ENCODE peak calls at places on chromosome 15, in eight cellular contexts. One of them, this sample, is unnamed.
A peak's percentile ranks its signal among the peaks of the same experiment; 100 is the strongest.

GRCh38 chr15:49817100-49817499 is 196.3 kb downstream of the DTWD1 start:
- DNase-seq in adrenal gland: no peak
- DNase-seq in fibroblast of lung: no peak
- DNase-seq in A673: no peak
- DNase-seq in ovary: no peak
- DNase-seq in H9: no peak
- DNase-seq in small intestine: no peak
- DNase-seq in aorta: no peak
- DNase-seq in this sample: no peak

GRCh38 chr15:68389936-68390790 is 41.8 kb downstream of the ITGA11 start:
- DNase-seq in adrenal gland: no peak
- DNase-seq in fibroblast of lung: peak; percentile 28
- DNase-seq in A673: peak; percentile 60
- DNase-seq in ovary: peak; percentile 17
- DNase-seq in H9: peak; percentile 20
- DNase-seq in small intestine: no peak
- DNase-seq in aorta: no peak
- DNase-seq in this sample: peak; percentile 39

GRCh38 chr15:40340038-40340739 is 550 bp downstream of the CCDC9B start:
- DNase-seq in adrenal gland: peak; percentile 84
- DNase-seq in fibroblast of lung: peak; percentile 76
- DNase-seq in A673: peak; percentile 72
- DNase-seq in ovary: peak; percentile 92
- DNase-seq in H9: no peak
- DNase-seq in small intestine: peak; percentile 46
- DNase-seq in aorta: peak; percentile 93
- DNase-seq in this sample: no peak

GRCh38 chr15:40280260-40281056 is 2.4 kb downstream of the ANKRD63 start:
- DNase-seq in adrenal gland: no peak
- DNase-seq in fibroblast of lung: no peak
- DNase-seq in A673: peak; percentile 48
- DNase-seq in ovary: no peak
- DNase-seq in H9: peak; percentile 72
- DNase-seq in small intestine: no peak
- DNase-seq in aorta: no peak
- DNase-seq in this sample: no peak

GRCh38 chr15:55998478-55998877 is 5.1 kb upstream of the NEDD4 start:
- DNase-seq in adrenal gland: no peak
- DNase-seq in fibroblast of lung: no peak
- DNase-seq in A673: no peak
- DNase-seq in ovary: no peak
- DNase-seq in H9: no peak
- DNase-seq in small intestine: no peak
- DNase-seq in aorta: no peak
- DNase-seq in this sample: no peak

GRCh38 chr15:85955501-85956391 is 123.9 kb upstream of the AGBL1 start:
- DNase-seq in adrenal gland: no peak
- DNase-seq in fibroblast of lung: no peak
- DNase-seq in A673: no peak
- DNase-seq in ovary: no peak
- DNase-seq in H9: no peak
- DNase-seq in small intestine: no peak
- DNase-seq in aorta: no peak
- DNase-seq in this sample: no peak

GRCh38 chr15:65796610-65797012 is 4.5 kb upstream of the DENND4A start:
- DNase-seq in adrenal gland: no peak
- DNase-seq in fibroblast of lung: peak; percentile 60
- DNase-seq in A673: peak; percentile 28
- DNase-seq in ovary: no peak
- DNase-seq in H9: no peak
- DNase-seq in small intestine: peak; percentile 54
- DNase-seq in aorta: no peak
- DNase-seq in this sample: no peak

GRCh38 chr15:84702961-84703482 is 12.9 kb downstream of the SEC11A start:
- DNase-seq in adrenal gland: peak; percentile 78
- DNase-seq in fibroblast of lung: peak; percentile 76
- DNase-seq in A673: no peak
- DNase-seq in ovary: no peak
- DNase-seq in H9: no peak
- DNase-seq in small intestine: no peak
- DNase-seq in aorta: peak; percentile 66
- DNase-seq in this sample: no peak

GRCh38 chr15:88704791-88705768 is 66.3 kb downstream of the ISG20 start:
- DNase-seq in adrenal gland: peak; percentile 84
- DNase-seq in fibroblast of lung: peak; percentile 58
- DNase-seq in A673: peak; percentile 46
- DNase-seq in ovary: peak; percentile 79
- DNase-seq in H9: peak; percentile 62
- DNase-seq in small intestine: peak; percentile 8
- DNase-seq in aorta: peak; percentile 89
- DNase-seq in this sample: peak; percentile 69

GRCh38 chr15:72491768-72492167 is 17.6 kb downstream of the ARIH1 start:
- DNase-seq in adrenal gland: no peak
- DNase-seq in fibroblast of lung: peak; percentile 73
- DNase-seq in A673: no peak
- DNase-seq in ovary: no peak
- DNase-seq in H9: no peak
- DNase-seq in small intestine: no peak
- DNase-seq in aorta: no peak
- DNase-seq in this sample: no peak

GRCh38 chr15:64883097-64883581 is 28.6 kb upstream of the ANKDD1A start:
- DNase-seq in adrenal gland: no peak
- DNase-seq in fibroblast of lung: no peak
- DNase-seq in A673: peak; percentile 43
- DNase-seq in ovary: no peak
- DNase-seq in H9: no peak
- DNase-seq in small intestine: peak; percentile 40
- DNase-seq in aorta: peak; percentile 30
- DNase-seq in this sample: no peak

GRCh38 chr15:52095597-52096262 is 16.8 kb downstream of the BCL2L10 start:
- DNase-seq in adrenal gland: peak; percentile 39
- DNase-seq in fibroblast of lung: peak; percentile 97
- DNase-seq in A673: no peak
- DNase-seq in ovary: no peak
- DNase-seq in H9: no peak
- DNase-seq in small intestine: peak; percentile 51
- DNase-seq in aorta: no peak
- DNase-seq in this sample: no peak
- H3K27ac ChIP-seq in adrenal gland: peak overlapping the region; percentile 74
- H3K27ac ChIP-seq in fibroblast of lung: peak overlapping the region; percentile 75
- H3K27ac ChIP-seq in A673: no peak overlapping the region
- H3K27ac ChIP-seq in ovary: no peak overlapping the region
- H3K27ac ChIP-seq in H9: no peak overlapping the region
- H3K27ac ChIP-seq in small intestine: no peak overlapping the region
- H3K27ac ChIP-seq in aorta: no peak overlapping the region
- H3K27ac ChIP-seq in this sample: peak overlapping the region; percentile 92

DNA sequence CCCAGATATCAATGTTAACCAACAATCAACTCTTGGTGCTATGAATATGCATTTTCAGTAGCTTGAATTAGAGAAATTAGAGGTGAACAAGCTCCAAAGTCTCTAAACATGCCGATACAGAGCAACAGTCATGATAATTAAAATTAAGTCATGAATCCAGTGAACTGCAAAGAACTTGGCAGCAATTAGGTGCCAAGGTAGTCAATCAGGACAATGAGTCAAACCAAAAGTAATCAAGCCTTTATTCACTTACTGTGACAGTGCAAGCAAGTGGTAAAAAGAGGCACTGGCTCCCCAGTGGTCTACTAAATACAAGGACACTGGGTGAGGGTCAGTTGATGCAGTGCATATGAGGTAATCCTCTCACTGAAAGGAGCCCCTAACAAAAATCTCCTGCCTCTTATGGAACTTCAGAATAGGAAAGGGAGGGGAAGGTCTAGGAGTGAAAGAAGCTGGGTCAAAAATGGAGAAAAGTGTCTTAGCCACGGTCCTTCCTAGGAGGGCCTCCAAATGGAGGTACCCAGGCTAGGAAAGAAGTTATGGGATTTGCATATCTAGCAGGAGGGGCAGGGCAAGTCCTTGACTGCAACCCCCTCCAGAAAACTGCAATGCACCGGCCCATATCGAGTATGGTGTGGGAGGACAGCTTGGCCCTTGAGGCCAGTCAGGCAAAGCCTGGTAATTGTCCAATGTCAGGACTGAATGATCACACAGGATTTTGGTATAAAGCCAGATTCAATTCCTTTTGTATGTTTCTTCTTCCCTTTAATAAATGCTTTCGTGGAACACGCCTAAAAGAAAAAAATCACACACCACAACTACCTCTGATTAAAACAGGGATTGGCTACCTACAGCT is 1.5 kb downstream of the ZNF770 start:
- DNase-seq in adrenal gland: no peak
- DNase-seq in fibroblast of lung: no peak
- DNase-seq in A673: no peak
- DNase-seq in ovary: no peak
- DNase-seq in H9: no peak
- DNase-seq in small intestine: peak; percentile 16
- DNase-seq in aorta: no peak
- DNase-seq in this sample: no peak
- H3K4me1 ChIP-seq in adrenal gland: peaks cover 39% of the 10 kb centered on the region
- H3K4me1 ChIP-seq in fibroblast of lung: peaks cover 2% of the 10 kb centered on the region
- H3K4me1 ChIP-seq in A673: peaks cover 13% of the 10 kb centered on the region
- H3K4me1 ChIP-seq in ovary: peaks cover 10% of the 10 kb centered on the region
- H3K4me1 ChIP-seq in H9: peaks cover 2% of the 10 kb centered on the region
- H3K4me1 ChIP-seq in small intestine: no peaks in the 10 kb centered on the region
- H3K4me1 ChIP-seq in aorta: no peaks in the 10 kb centered on the region
- H3K4me1 ChIP-seq in this sample: peaks cover 44% of the 10 kb centered on the region

GRCh38 chr15:94403246-94403824 is 172.0 kb downstream of the MCTP2 start:
- DNase-seq in adrenal gland: peak; percentile 27
- DNase-seq in fibroblast of lung: no peak
- DNase-seq in A673: peak; percentile 56
- DNase-seq in ovary: no peak
- DNase-seq in H9: no peak
- DNase-seq in small intestine: no peak
- DNase-seq in aorta: no peak
- DNase-seq in this sample: no peak

GRCh38 chr15:94395626-94396025 is 164.3 kb downstream of the MCTP2 start:
- DNase-seq in adrenal gland: no peak
- DNase-seq in fibroblast of lung: peak; percentile 57
- DNase-seq in A673: no peak
- DNase-seq in ovary: no peak
- DNase-seq in H9: no peak
- DNase-seq in small intestine: peak; percentile 10
- DNase-seq in aorta: no peak
- DNase-seq in this sample: no peak

GRCh38 chr15:94404733-94405283 is 173.4 kb downstream of the MCTP2 start:
- DNase-seq in adrenal gland: no peak
- DNase-seq in fibroblast of lung: no peak
- DNase-seq in A673: no peak
- DNase-seq in ovary: no peak
- DNase-seq in H9: no peak
- DNase-seq in small intestine: no peak
- DNase-seq in aorta: no peak
- DNase-seq in this sample: no peak

GRCh38 chr15:94397377-94397776 is 166.0 kb downstream of the MCTP2 start:
- DNase-seq in adrenal gland: no peak
- DNase-seq in fibroblast of lung: no peak
- DNase-seq in A673: no peak
- DNase-seq in ovary: no peak
- DNase-seq in H9: no peak
- DNase-seq in small intestine: no peak
- DNase-seq in aorta: no peak
- DNase-seq in this sample: no peak

DNA sequence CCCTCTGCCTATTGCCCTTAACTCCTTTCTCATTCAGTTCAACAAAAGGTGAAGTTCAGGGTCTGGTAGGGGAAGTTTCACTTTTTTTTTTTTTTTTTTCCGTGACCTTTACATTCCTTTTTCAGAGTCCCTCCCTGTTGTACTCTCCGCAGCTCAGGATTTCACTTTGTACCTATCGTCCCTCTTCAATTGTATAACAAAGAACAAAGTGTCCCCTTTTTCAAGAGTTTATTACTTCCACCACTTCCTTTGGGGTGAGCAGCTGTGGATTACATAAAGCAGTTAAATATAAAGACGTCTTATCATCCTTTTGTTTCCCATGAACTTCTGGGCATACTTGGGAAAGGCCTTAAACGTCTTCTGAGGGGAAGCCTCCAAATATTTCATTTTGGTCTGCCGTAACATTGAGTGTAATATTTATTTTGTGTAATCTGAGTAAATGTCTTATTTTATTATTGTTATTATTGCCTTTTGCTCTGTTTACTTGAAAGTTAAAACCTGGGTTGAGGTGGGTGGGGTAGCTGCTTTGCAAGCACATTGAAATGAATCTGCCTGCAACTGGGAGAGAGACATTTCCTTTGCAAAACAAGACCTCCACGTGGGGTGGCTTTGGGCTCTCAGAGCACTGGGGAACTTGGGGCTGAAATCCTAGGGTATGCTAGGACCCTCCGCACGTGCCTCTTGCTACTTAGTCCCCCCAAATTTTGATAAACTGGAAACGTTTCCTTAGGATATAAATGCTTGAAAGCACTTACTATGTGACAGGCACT is 169.3 kb downstream of the MCTP2 start:
- DNase-seq in adrenal gland: no peak
- DNase-seq in fibroblast of lung: no peak
- DNase-seq in A673: no peak
- DNase-seq in ovary: no peak
- DNase-seq in H9: no peak
- DNase-seq in small intestine: no peak
- DNase-seq in aorta: no peak
- DNase-seq in this sample: no peak
- H3K27ac ChIP-seq in adrenal gland: peak overlapping the region; percentile 62
- H3K27ac ChIP-seq in fibroblast of lung: no peak overlapping the region
- H3K27ac ChIP-seq in A673: no peak overlapping the region
- H3K27ac ChIP-seq in ovary: no peak overlapping the region
- H3K27ac ChIP-seq in H9: no peak overlapping the region
- H3K27ac ChIP-seq in small intestine: no peak overlapping the region
- H3K27ac ChIP-seq in aorta: no peak overlapping the region
- H3K27ac ChIP-seq in this sample: no peak overlapping the region

GRCh38 chr15:60583194-60583593 is 104.3 kb upstream of the ICE2 start:
- DNase-seq in adrenal gland: peak; percentile 70
- DNase-seq in fibroblast of lung: no peak
- DNase-seq in A673: no peak
- DNase-seq in ovary: no peak
- DNase-seq in H9: no peak
- DNase-seq in small intestine: no peak
- DNase-seq in aorta: no peak
- DNase-seq in this sample: no peak

GRCh38 chr15:60576515-60576914 is 97.6 kb upstream of the ICE2 start:
- DNase-seq in adrenal gland: no peak
- DNase-seq in fibroblast of lung: no peak
- DNase-seq in A673: no peak
- DNase-seq in ovary: no peak
- DNase-seq in H9: no peak
- DNase-seq in small intestine: no peak
- DNase-seq in aorta: no peak
- DNase-seq in this sample: no peak

GRCh38 chr15:60582370-60583036 is 103.6 kb upstream of the ICE2 start:
- DNase-seq in adrenal gland: peak; percentile 50
- DNase-seq in fibroblast of lung: no peak
- DNase-seq in A673: no peak
- DNase-seq in ovary: no peak
- DNase-seq in H9: no peak
- DNase-seq in small intestine: no peak
- DNase-seq in aorta: no peak
- DNase-seq in this sample: no peak

GRCh38 chr15:60580650-60581415 is 101.9 kb upstream of the ICE2 start:
- DNase-seq in adrenal gland: no peak
- DNase-seq in fibroblast of lung: no peak
- DNase-seq in A673: peak; percentile 16
- DNase-seq in ovary: no peak
- DNase-seq in H9: no peak
- DNase-seq in small intestine: peak; percentile 35
- DNase-seq in aorta: no peak
- DNase-seq in this sample: no peak

GRCh38 chr15:60580068-60580467 is 101.1 kb upstream of the ICE2 start:
- DNase-seq in adrenal gland: no peak
- DNase-seq in fibroblast of lung: no peak
- DNase-seq in A673: no peak
- DNase-seq in ovary: no peak
- DNase-seq in H9: no peak
- DNase-seq in small intestine: no peak
- DNase-seq in aorta: no peak
- DNase-seq in this sample: no peak
- H3K4me1 ChIP-seq in adrenal gland: peaks cover 78% of the 10 kb centered on the region
- H3K4me1 ChIP-seq in fibroblast of lung: peaks cover 2% of the 10 kb centered on the region
- H3K4me1 ChIP-seq in A673: peaks cover 8% of the 10 kb centered on the region
- H3K4me1 ChIP-seq in ovary: peaks cover 11% of the 10 kb centered on the region
- H3K4me1 ChIP-seq in H9: peaks cover 15% of the 10 kb centered on the region
- H3K4me1 ChIP-seq in small intestine: no peaks in the 10 kb centered on the region
- H3K4me1 ChIP-seq in aorta: no peaks in the 10 kb centered on the region
- H3K4me1 ChIP-seq in this sample: peaks cover 65% of the 10 kb centered on the region